ENCODE peak calls at places on chromosomes 12 and 14, in nine cellular contexts. O is neural progenitor cell, D is right atrium auricular region, W is AG10803, X is thyroid gland, Z is RWPE1, N is GM10248, F is pancreas, S is mesothelial cell of epicardium. C is an unnamed sample.

GRCh38 chr14:86055512-86055911 is 525.6 kb downstream of the FLRT2 start:
- DNase-seq in O (peak; percentile 35), D (no peak), W (no peak), X (no peak), Z (no peak), N (no peak), F (no peak), S (no peak), C (no peak)

GRCh38 chr12:114166360-114166759 is 200.2 kb upstream of the RBM19 start:
- DNase-seq in O (peak; percentile 82), D (peak; percentile 68), W (peak; percentile 53), X (peak; percentile 47), Z (peak; percentile 12), N (peak; percentile 12), F (no peak), S (peak; percentile 47), C (peak; percentile 13)

GRCh38 chr12:72472350-72472749 is 200.2 kb downstream of the TRHDE start:
- DNase-seq in O (no peak), D (no peak), W (no peak), X (no peak), Z (no peak), N (no peak), F (no peak), S (no peak), C (no peak)

GRCh38 chr12:74111688-74112360 is 425.8 kb upstream of the ATXN7L3B start:
- DNase-seq in O (peak; percentile 61), D (no peak), W (no peak), X (no peak), Z (no peak), N (no peak), F (no peak), S (no peak), C (peak; percentile 21)

GRCh38 chr12:42140901-42141300 is 3.8 kb downstream of the GXYLT1 start:
- DNase-seq in O (peak; percentile 25), D (no peak), W (peak; percentile 67), X (peak; percentile 35), Z (no peak), N (no peak), F (no peak), S (no peak), C (no peak)

GRCh38 chr12:103852498-103852992 is 11.5 kb upstream of the NT5DC3 start:
- DNase-seq in O (no peak), D (no peak), W (no peak), X (no peak), Z (no peak), N (no peak), F (no peak), S (no peak), C (no peak)

GRCh38 chr14:56491299-56492285 is 88.0 kb upstream of the TMEM260 start:
- DNase-seq in O (peak; percentile 91), D (no peak), W (peak; percentile 34), X (peak; percentile 17), Z (peak; percentile 23), N (peak; percentile 18), F (no peak), S (peak; percentile 49), C (peak; percentile 59)

GRCh38 chr12:26124491-26125450 is at the start of gene BHLHE41:
- DNase-seq in O (peak; percentile 76), D (peak; percentile 81), W (peak; percentile 64), X (peak; percentile 94), Z (peak; percentile 18), N (peak; percentile 37), F (peak; percentile 85), S (peak; percentile 51), C (peak; percentile 33)

DNA sequence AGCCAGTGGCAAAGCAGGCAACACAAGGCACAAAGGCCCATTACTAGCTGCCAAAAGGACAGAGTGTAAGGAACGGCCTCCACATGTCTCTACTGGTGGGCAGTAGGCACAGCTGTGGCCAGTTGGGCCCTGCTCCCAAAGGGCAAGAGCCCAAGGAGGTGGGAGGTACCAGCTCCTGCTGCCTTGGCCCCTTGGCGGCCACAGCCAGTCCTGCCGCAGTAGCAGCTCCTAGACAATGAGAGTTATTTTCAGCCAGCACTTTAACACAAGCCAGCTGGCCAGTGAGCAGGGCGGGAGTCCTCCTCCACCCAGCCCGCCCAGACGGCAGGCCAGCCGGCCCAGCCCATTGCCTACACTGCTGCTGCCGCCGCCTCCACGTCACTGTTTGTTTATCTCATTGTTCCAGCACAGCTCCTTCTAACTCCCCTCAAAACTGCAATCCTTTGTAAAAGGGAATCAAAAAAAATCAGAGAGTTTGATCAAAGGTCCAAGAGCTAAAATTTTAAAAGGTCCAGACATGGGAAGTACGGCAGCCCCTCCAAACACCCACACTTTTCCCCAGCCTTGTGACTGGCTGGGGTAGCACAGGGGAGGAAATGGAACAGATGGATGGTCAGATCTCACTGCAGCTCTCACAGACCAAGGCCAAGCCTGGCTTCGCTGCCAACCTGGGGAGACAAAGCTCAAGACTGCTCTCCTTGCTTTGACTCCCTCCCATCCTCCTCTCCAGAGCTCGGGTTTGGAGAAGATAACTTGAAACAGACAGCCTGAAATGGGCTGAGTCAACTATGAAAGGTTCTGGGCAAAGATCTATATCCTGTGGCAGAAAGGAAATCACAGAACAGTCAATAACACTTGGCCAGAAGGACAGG is 33.5 kb downstream of the FMNL3 start:
- DNase-seq in O (peak; percentile 93), D (peak; percentile 95), W (peak; percentile 96), X (peak; percentile 95), Z (no peak), N (peak; percentile 36), F (peak; percentile 88), S (peak; percentile 68), C (no peak)
- TF ChIP-seq CTCF in O (peak; percentile 24), D (peak; percentile 46), W (peak; percentile 46), X (peak; percentile 37), Z (no peak), N (no peak), F (peak; percentile 37), S (no peak), C (no peak)

GRCh38 chr14:92597873-92598548 is 84.4 kb downstream of the RIN3 start:
- DNase-seq in O (no peak), D (no peak), W (no peak), X (no peak), Z (no peak), N (no peak), F (no peak), S (no peak), C (no peak)

GRCh38 chr14:92598549-92598905 is 84.9 kb downstream of the RIN3 start:
- DNase-seq in O (no peak), D (no peak), W (no peak), X (no peak), Z (no peak), N (no peak), F (no peak), S (no peak), C (no peak)

GRCh38 chr14:92599786-92600185 is 86.2 kb downstream of the RIN3 start:
- DNase-seq in O (no peak), D (no peak), W (no peak), X (no peak), Z (no peak), N (no peak), F (no peak), S (no peak), C (no peak)

GRCh38 chr14:92595267-92595666 is 81.7 kb downstream of the RIN3 start:
- DNase-seq in O (no peak), D (no peak), W (no peak), X (no peak), Z (no peak), N (no peak), F (no peak), S (no peak), C (no peak)

DNA sequence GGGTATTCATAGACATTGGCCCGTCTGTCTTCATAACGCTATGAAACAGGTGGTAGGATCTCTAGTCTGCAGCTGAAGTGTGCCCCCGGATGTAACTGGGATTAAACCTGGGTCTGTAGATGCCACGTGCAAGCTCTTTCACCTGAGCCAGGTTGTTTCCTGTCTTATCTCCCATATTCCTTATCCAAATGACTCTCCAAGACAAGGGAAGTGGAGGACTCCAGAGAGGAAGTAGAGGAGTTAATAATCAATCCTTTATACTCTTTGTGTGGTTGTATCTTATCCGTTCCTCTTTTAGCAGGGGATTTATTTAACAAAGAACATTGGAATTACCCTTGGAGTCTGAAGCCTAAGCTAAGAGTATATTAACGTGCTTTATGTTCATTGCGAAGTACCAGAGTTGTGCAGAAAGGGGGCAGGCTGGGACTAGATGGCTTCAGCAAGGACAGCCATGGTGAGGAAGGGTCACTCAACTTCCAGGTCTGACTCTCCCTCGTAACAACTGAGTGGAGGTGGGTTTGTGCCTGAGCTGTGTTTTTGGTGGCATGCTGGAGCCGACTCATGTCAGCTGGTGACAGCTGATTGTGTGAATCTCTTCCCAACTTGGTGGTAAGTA is 82.9 kb downstream of the RIN3 start:
- DNase-seq in O (peak; percentile 41), D (no peak), W (no peak), X (no peak), Z (no peak), N (no peak), F (no peak), S (no peak), C (no peak)
- TF ChIP-seq CTCF in O (peak; percentile 54), D (no peak), W (no peak), X (no peak), Z (no peak), N (no peak), F (no peak), S (no peak), C (no peak)

GRCh38 chr12:52691765-52692150 is 11.6 kb upstream of the KRT1 start:
- DNase-seq in O (no peak), D (no peak), W (no peak), X (no peak), Z (no peak), N (no peak), F (no peak), S (no peak), C (no peak)

GRCh38 chr12:52691076-52691764 is 11.0 kb upstream of the KRT1 start:
- DNase-seq in O (peak; percentile 70), D (no peak), W (no peak), X (peak; percentile 22), Z (no peak), N (no peak), F (peak; percentile 71), S (peak; percentile 51), C (peak; percentile 57)

GRCh38 chr12:52690351-52691075 is 10.3 kb upstream of the KRT1 start:
- DNase-seq in O (peak; percentile 10), D (no peak), W (no peak), X (no peak), Z (no peak), N (no peak), F (no peak), S (no peak), C (no peak)

GRCh38 chr12:52693261-52693660 is 10.1 kb downstream of the KRT77 start:
- DNase-seq in O (no peak), D (no peak), W (no peak), X (no peak), Z (no peak), N (no peak), F (no peak), S (no peak), C (no peak)

GRCh38 chr12:52692253-52692652 is 11.1 kb downstream of the KRT77 start:
- DNase-seq in O (peak; percentile 64), D (no peak), W (no peak), X (no peak), Z (no peak), N (no peak), F (no peak), S (no peak), C (no peak)
- TF ChIP-seq CTCF in O (peak; percentile 53), D (no peak), W (peak; percentile 10), X (no peak), Z (no peak), N (no peak), F (no peak), S (no peak), C (no peak)

GRCh38 chr14:20878695-20879094 is 12.5 kb upstream of the RNASE3 start:
- DNase-seq in O (no peak), D (no peak), W (no peak), X (no peak), Z (no peak), N (no peak), F (no peak), S (no peak), C (no peak)

DNA sequence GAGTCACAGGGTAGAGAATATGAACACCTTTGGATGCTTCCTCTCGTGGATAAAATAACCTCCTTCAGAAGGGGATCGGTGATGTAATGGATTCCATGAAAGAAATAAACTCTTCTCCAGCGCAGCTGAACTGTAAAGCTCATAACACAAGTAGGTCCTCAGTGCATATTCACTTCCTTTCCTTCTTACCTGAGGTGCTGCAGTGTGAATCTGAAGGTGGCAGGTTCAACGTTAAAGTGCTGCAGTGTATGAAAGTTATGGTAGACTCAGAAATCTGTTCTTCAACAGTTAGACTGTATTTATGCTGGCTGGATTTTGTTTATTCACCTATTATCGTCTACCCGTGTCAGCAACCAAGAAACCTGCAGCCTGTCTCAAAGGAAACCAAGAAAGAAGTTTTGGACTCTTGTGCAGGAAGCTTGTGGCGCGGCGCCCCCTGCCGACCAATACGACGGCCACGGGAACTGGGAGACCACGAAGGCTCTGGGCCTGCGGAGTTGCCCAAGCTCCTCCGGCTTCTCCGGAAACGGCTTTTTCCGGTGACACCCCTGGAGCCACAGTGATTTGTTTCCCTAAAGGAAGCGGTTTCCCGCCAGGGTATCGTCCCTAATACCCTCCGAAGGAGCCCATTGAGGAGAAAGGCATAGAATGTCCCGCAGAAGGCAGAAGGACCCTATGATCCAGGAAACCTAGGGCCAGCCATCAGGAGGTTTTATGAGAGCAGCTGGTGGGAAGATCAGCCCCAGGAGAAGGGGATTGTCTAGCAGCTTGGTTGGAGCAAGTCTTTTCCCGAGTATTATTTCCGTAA is 17.6 kb upstream of the RNASE3 start:
- DNase-seq in O (peak; percentile 89), D (peak; percentile 93), W (peak; percentile 64), X (peak; percentile 73), Z (no peak), N (peak; percentile 62), F (peak; percentile 92), S (peak; percentile 84), C (peak; percentile 93)
- TF ChIP-seq CTCF in O (peak; percentile 90), D (peak; percentile 83), W (peak; percentile 71), X (peak; percentile 33), Z (peak; percentile 23), N (peak; percentile 79), F (peak; percentile 57), S (peak; percentile 72), C (peak; percentile 73)